ENCODE peak calls at places on chromosomes 4 and X, in seven cellular contexts. One of them, this sample, is unnamed.

GRCh38 chr4:105951198-105951597 is 55.9 kb downstream of the NPNT start:
- DNase-seq in AG04450: no peak
- DNase-seq in GM12865: no peak
- DNase-seq in astrocyte: peak; percentile 32
- DNase-seq in stomach: no peak
- DNase-seq in fibroblast of lung: peak; percentile 65
- DNase-seq in H1: no peak
- DNase-seq in this sample: no peak

GRCh38 chr4:186798951-186799659 is 75.4 kb upstream of the FAT1 start:
- DNase-seq in astrocyte: peak; percentile 59
- DNase-seq in AG04450: no peak
- DNase-seq in stomach: no peak
- DNase-seq in fibroblast of lung: no peak
- DNase-seq in GM12865: no peak
- DNase-seq in H1: no peak
- DNase-seq in this sample: no peak

GRCh38 chr4:106240699-106241098 is 75.3 kb downstream of the TBCK start:
- DNase-seq in fibroblast of lung: no peak
- DNase-seq in AG04450: no peak
- DNase-seq in H1: no peak
- DNase-seq in GM12865: no peak
- DNase-seq in astrocyte: no peak
- DNase-seq in stomach: no peak
- DNase-seq in this sample: no peak

GRCh38 chr4:158461336-158461735 is 60.3 kb upstream of the RXFP1 start:
- DNase-seq in H1: no peak
- DNase-seq in GM12865: no peak
- DNase-seq in AG04450: no peak
- DNase-seq in fibroblast of lung: no peak
- DNase-seq in astrocyte: no peak
- DNase-seq in stomach: no peak
- DNase-seq in this sample: no peak

GRCh38 chr4:75011131-75011795 is 78.3 kb downstream of the PARM1 start:
- DNase-seq in H1: no peak
- DNase-seq in GM12865: no peak
- DNase-seq in astrocyte: no peak
- DNase-seq in AG04450: no peak
- DNase-seq in stomach: no peak
- DNase-seq in fibroblast of lung: no peak
- DNase-seq in this sample: no peak

GRCh38 chrX:23785564-23785963 is 2.6 kb downstream of the SAT1 start:
- DNase-seq in stomach: no peak
- DNase-seq in AG04450: no peak
- DNase-seq in GM12865: no peak
- DNase-seq in fibroblast of lung: no peak
- DNase-seq in H1: no peak
- DNase-seq in astrocyte: no peak
- DNase-seq in this sample: no peak

GRCh38 chr4:156829194-156829593 is 142.4 kb downstream of the PDGFC start:
- DNase-seq in GM12865: no peak
- DNase-seq in fibroblast of lung: peak; percentile 86
- DNase-seq in astrocyte: peak; percentile 50
- DNase-seq in H1: no peak
- DNase-seq in stomach: no peak
- DNase-seq in AG04450: no peak
- DNase-seq in this sample: no peak

GRCh38 chr4:25043548-25043947 is 12.8 kb upstream of the LGI2 start:
- DNase-seq in fibroblast of lung: no peak
- DNase-seq in H1: no peak
- DNase-seq in AG04450: no peak
- DNase-seq in astrocyte: no peak
- DNase-seq in GM12865: no peak
- DNase-seq in stomach: no peak
- DNase-seq in this sample: no peak

GRCh38 chr4:171644430-171645057 is 168.7 kb upstream of the GALNTL6 start:
- DNase-seq in fibroblast of lung: no peak
- DNase-seq in GM12865: peak; percentile 78
- DNase-seq in AG04450: no peak
- DNase-seq in stomach: no peak
- DNase-seq in H1: no peak
- DNase-seq in astrocyte: no peak
- DNase-seq in this sample: peak; percentile 73

GRCh38 chrX:10167573-10167972 is 10.8 kb downstream of the CLCN4 start:
- DNase-seq in astrocyte: no peak
- DNase-seq in AG04450: no peak
- DNase-seq in fibroblast of lung: no peak
- DNase-seq in GM12865: peak; percentile 66
- DNase-seq in stomach: no peak
- DNase-seq in H1: no peak
- DNase-seq in this sample: no peak

GRCh38 chrX:153423652-153424051 is 12.4 kb downstream of the ZFP92 start:
- DNase-seq in H1: no peak
- DNase-seq in astrocyte: no peak
- DNase-seq in fibroblast of lung: peak; percentile 14
- DNase-seq in GM12865: no peak
- DNase-seq in stomach: no peak
- DNase-seq in AG04450: no peak
- DNase-seq in this sample: no peak

GRCh38 chr4:114191496-114191895 is 212.0 kb upstream of the ARSJ start:
- DNase-seq in GM12865: no peak
- DNase-seq in astrocyte: no peak
- DNase-seq in AG04450: no peak
- DNase-seq in fibroblast of lung: peak; percentile 19
- DNase-seq in H1: no peak
- DNase-seq in stomach: no peak
- DNase-seq in this sample: no peak

GRCh38 chr4:35684755-35685154 is 559.6 kb downstream of the ARAP2 start:
- DNase-seq in fibroblast of lung: no peak
- DNase-seq in stomach: no peak
- DNase-seq in H1: no peak
- DNase-seq in GM12865: no peak
- DNase-seq in astrocyte: no peak
- DNase-seq in AG04450: no peak
- DNase-seq in this sample: no peak

GRCh38 chrX:1535241-1536041 is 1.5 kb downstream of the P2RY8 start:
- DNase-seq in astrocyte: no peak
- DNase-seq in GM12865: peak; percentile 81
- DNase-seq in fibroblast of lung: no peak
- DNase-seq in stomach: no peak
- DNase-seq in AG04450: no peak
- DNase-seq in H1: no peak
- DNase-seq in this sample: no peak

GRCh38 chr4:54092800-54093608 is 7.0 kb upstream of the GSX2 start:
- DNase-seq in H1: no peak
- DNase-seq in stomach: no peak
- DNase-seq in fibroblast of lung: no peak
- DNase-seq in GM12865: no peak
- DNase-seq in AG04450: no peak
- DNase-seq in astrocyte: no peak
- DNase-seq in this sample: no peak

GRCh38 chrX:131588995-131589394 is 45.1 kb downstream of the OR13H1 start:
- DNase-seq in H1: no peak
- DNase-seq in AG04450: no peak
- DNase-seq in GM12865: no peak
- DNase-seq in astrocyte: peak; percentile 65
- DNase-seq in fibroblast of lung: peak; percentile 28
- DNase-seq in stomach: no peak
- DNase-seq in this sample: no peak

GRCh38 chrX:122220644-122221373 is 963.3 kb upstream of the GRIA3 start:
- DNase-seq in astrocyte: no peak
- DNase-seq in AG04450: no peak
- DNase-seq in fibroblast of lung: no peak
- DNase-seq in stomach: no peak
- DNase-seq in GM12865: no peak
- DNase-seq in H1: no peak
- DNase-seq in this sample: no peak

GRCh38 chr4:120921456-120922389 is 803 bp downstream of the PRDM5 start:
- DNase-seq in GM12865: no peak
- DNase-seq in fibroblast of lung: peak; percentile 71
- DNase-seq in AG04450: peak; percentile 24
- DNase-seq in astrocyte: peak; percentile 66
- DNase-seq in stomach: peak; percentile 59
- DNase-seq in H1: peak; percentile 65
- DNase-seq in this sample: no peak

GRCh38 chr4:24630937-24631336 is 46.6 kb upstream of the DHX15 start:
- DNase-seq in AG04450: no peak
- DNase-seq in astrocyte: no peak
- DNase-seq in stomach: no peak
- DNase-seq in fibroblast of lung: no peak
- DNase-seq in H1: no peak
- DNase-seq in GM12865: no peak
- DNase-seq in this sample: no peak

GRCh38 chr4:155179216-155179615 is 29.2 kb upstream of the NPY2R start:
- DNase-seq in GM12865: no peak
- DNase-seq in astrocyte: peak; percentile 2
- DNase-seq in stomach: no peak
- DNase-seq in H1: no peak
- DNase-seq in fibroblast of lung: peak; percentile 80
- DNase-seq in AG04450: no peak
- DNase-seq in this sample: no peak

GRCh38 chrX:86133761-86134160 is 14.5 kb upstream of the DACH2 start:
- DNase-seq in astrocyte: no peak
- DNase-seq in fibroblast of lung: peak; percentile 43
- DNase-seq in GM12865: peak; percentile 10
- DNase-seq in stomach: no peak
- DNase-seq in H1: no peak
- DNase-seq in AG04450: no peak
- DNase-seq in this sample: no peak

GRCh38 chr4:73419106-73420038 is 15.3 kb downstream of the ALB start:
- DNase-seq in stomach: no peak
- DNase-seq in fibroblast of lung: no peak
- DNase-seq in astrocyte: no peak
- DNase-seq in H1: no peak
- DNase-seq in GM12865: no peak
- DNase-seq in AG04450: no peak
- DNase-seq in this sample: no peak

GRCh38 chr4:168550071-168550766 is 53.4 kb downstream of the PALLD start:
- DNase-seq in fibroblast of lung: no peak
- DNase-seq in H1: no peak
- DNase-seq in astrocyte: peak; percentile 42
- DNase-seq in stomach: no peak
- DNase-seq in GM12865: no peak
- DNase-seq in AG04450: no peak
- DNase-seq in this sample: no peak

GRCh38 chrX:108735680-108736508 is 469 bp downstream of the IRS4 start:
- DNase-seq in H1: peak; percentile 51
- DNase-seq in stomach: no peak
- DNase-seq in AG04450: no peak
- DNase-seq in GM12865: no peak
- DNase-seq in astrocyte: peak; percentile 2
- DNase-seq in fibroblast of lung: peak; percentile 1
- DNase-seq in this sample: no peak

GRCh38 chr4:5376015-5376414 is 324.7 kb downstream of the STK32B start:
- DNase-seq in astrocyte: no peak
- DNase-seq in AG04450: no peak
- DNase-seq in fibroblast of lung: no peak
- DNase-seq in H1: no peak
- DNase-seq in stomach: no peak
- DNase-seq in GM12865: no peak
- DNase-seq in this sample: no peak

GRCh38 chrX:46653482-46653881 is 79.9 kb downstream of the CHST7 start:
- DNase-seq in AG04450: no peak
- DNase-seq in H1: peak; percentile 53
- DNase-seq in fibroblast of lung: peak; percentile 21
- DNase-seq in astrocyte: no peak
- DNase-seq in stomach: no peak
- DNase-seq in GM12865: no peak
- DNase-seq in this sample: no peak

GRCh38 chr4:153159016-153159415 is 45.2 kb upstream of the TRIM2 start:
- DNase-seq in stomach: no peak
- DNase-seq in AG04450: no peak
- DNase-seq in H1: no peak
- DNase-seq in fibroblast of lung: no peak
- DNase-seq in GM12865: no peak
- DNase-seq in astrocyte: no peak
- DNase-seq in this sample: no peak
- TF ChIP-seq CTCF in stomach: no peak
- TF ChIP-seq CTCF in AG04450: peak; percentile 23
- TF ChIP-seq CTCF in H1: no peak
- TF ChIP-seq CTCF in fibroblast of lung: peak; percentile 20
- TF ChIP-seq CTCF in GM12865: no peak
- TF ChIP-seq CTCF in astrocyte: peak; percentile 12
- TF ChIP-seq CTCF in this sample: peak; percentile 16

GRCh38 chr4:153465145-153465544 is 1.0 kb upstream of the TMEM131L start:
- DNase-seq in stomach: no peak
- DNase-seq in GM12865: no peak
- DNase-seq in H1: no peak
- DNase-seq in AG04450: no peak
- DNase-seq in astrocyte: no peak
- DNase-seq in fibroblast of lung: peak; percentile 31
- DNase-seq in this sample: no peak
- H3K4me3 ChIP-seq in stomach: peak overlapping the region; percentile 79
- H3K4me3 ChIP-seq in GM12865: peak overlapping the region; percentile 59
- H3K4me3 ChIP-seq in H1: no peak overlapping the region
- H3K4me3 ChIP-seq in AG04450: peak overlapping the region; percentile 67
- H3K4me3 ChIP-seq in astrocyte: peak overlapping the region; percentile 57
- H3K4me3 ChIP-seq in fibroblast of lung: peak overlapping the region; percentile 65
- H3K4me3 ChIP-seq in this sample: peak overlapping the region; percentile 73

GRCh38 chr4:119039779-119040178 is 95.9 kb upstream of the MYOZ2 start:
- DNase-seq in astrocyte: no peak
- DNase-seq in GM12865: no peak
- DNase-seq in fibroblast of lung: no peak
- DNase-seq in AG04450: no peak
- DNase-seq in stomach: no peak
- DNase-seq in H1: no peak
- DNase-seq in this sample: no peak
- TF ChIP-seq CTCF in astrocyte: no peak
- TF ChIP-seq CTCF in GM12865: no peak
- TF ChIP-seq CTCF in fibroblast of lung: no peak
- TF ChIP-seq CTCF in AG04450: peak; percentile 25
- TF ChIP-seq CTCF in stomach: no peak
- TF ChIP-seq CTCF in H1: peak; percentile 49
- TF ChIP-seq CTCF in this sample: no peak

DNA sequence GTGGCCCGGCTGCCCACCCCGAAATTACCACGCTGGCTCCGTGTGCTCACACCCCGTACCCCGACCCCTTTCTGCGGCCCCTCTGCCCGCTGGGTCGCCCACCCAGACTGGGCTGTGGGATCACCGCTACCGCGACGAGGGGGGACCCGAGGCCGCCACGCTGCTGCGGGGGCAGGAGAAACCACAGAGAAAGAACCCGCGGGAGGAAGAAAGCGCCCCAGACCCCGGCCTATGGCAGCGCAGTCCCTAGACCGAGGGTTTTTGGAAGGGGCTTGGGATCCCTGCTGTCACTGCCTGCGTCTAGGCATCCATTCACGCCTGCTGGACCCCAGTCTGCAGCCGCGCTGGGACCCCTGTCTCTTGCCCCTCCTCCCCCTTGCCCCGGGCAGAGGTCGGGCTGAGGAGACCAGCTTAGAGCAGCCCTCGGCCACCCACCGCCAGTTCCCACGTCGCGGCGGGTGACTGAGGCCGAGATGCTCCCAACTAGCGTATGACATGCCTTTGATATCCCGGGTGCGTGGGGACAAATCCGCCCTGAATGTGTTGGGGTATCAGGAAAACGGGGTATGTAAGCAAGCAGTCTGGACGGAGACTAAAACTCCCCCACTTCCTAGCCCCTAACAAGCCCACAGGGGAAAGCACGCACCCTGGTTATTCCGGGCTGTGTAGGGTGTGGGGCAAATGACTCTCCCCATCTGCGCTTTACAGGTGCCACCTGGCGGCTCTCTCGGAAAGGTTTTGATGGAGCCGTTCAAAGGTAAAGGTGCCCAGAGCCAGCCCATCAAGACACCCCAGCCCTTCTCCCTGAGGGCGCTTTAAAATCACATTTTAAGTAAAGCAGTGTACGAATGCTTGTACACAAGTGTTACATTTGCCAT is 867 bp upstream of the INPP4B start:
- DNase-seq in astrocyte: no peak
- DNase-seq in stomach: peak; percentile 58
- DNase-seq in H1: peak; percentile 70
- DNase-seq in fibroblast of lung: peak; percentile 18
- DNase-seq in AG04450: no peak
- DNase-seq in GM12865: peak; percentile 42
- DNase-seq in this sample: no peak
- H3K4me3 ChIP-seq in astrocyte: peak overlapping the region; percentile 80
- H3K4me3 ChIP-seq in stomach: peak overlapping the region; percentile 64
- H3K4me3 ChIP-seq in H1: peak overlapping the region; percentile 66
- H3K4me3 ChIP-seq in fibroblast of lung: peak overlapping the region; percentile 64
- H3K4me3 ChIP-seq in AG04450: peak overlapping the region; percentile 76
- H3K4me3 ChIP-seq in GM12865: peak overlapping the region; percentile 41
- H3K4me3 ChIP-seq in this sample: no peak overlapping the region

This sample was measured in GM12864.